ENCODE peak calls at places on chromosomes 3 and 15, in nine cellular contexts. H is PC-9, L is cardiac muscle cell, R is thoracic aorta, G is neural crest cell, S is psoas muscle, D is GM20000, Q is neural progenitor cell, N is mesothelial cell of epicardium. K is an unnamed sample.

GRCh38 chr3:58824285-58824684 is 157.7 kb upstream of the FAM3D start:
- DNase-seq in H (peak), L (peak), R (no peak), G (peak), S (no peak), D (peak), Q (peak), N (peak), K (peak)

GRCh38 chr3:192943384-192943783 is 25.7 kb upstream of the MB21D2 start:
- DNase-seq in H (no peak), L (peak), R (no peak), G (no peak), S (no peak), D (no peak), Q (no peak), N (no peak), K (no peak)

GRCh38 chr3:186180891-186181471 is 72.1 kb upstream of the ETV5 start:
- DNase-seq in H (no peak), L (no peak), R (no peak), G (no peak), S (no peak), D (no peak), Q (no peak), N (no peak), K (no peak)

GRCh38 chr15:72492733-72493132 is 18.6 kb downstream of the ARIH1 start:
- DNase-seq in H (no peak), L (peak), R (no peak), G (no peak), S (no peak), D (no peak), Q (no peak), N (no peak), K (no peak)

GRCh38 chr3:110314512-110315114 is 757.0 kb upstream of the NECTIN3 start:
- DNase-seq in H (peak), L (peak), R (no peak), G (peak), S (no peak), D (peak), Q (peak), N (no peak), K (peak)

GRCh38 chr3:9897408-9898372 is 5.0 kb upstream of the IL17RE start:
- DNase-seq in H (peak), L (peak), R (no peak), G (no peak), S (no peak), D (no peak), Q (no peak), N (no peak), K (no peak)

GRCh38 chr3:185204894-185205293 is 49.0 kb downstream of the EHHADH start:
- DNase-seq in H (no peak), L (no peak), R (no peak), G (no peak), S (no peak), D (no peak), Q (no peak), N (no peak), K (no peak)

GRCh38 chr3:69761896-69762789 is 22.9 kb downstream of the MITF start:
- DNase-seq in H (peak), L (peak), R (no peak), G (no peak), S (no peak), D (no peak), Q (no peak), N (no peak), K (no peak)

GRCh38 chr3:124117486-124117885 is 125.6 kb upstream of the ROPN1 start:
- DNase-seq in H (no peak), L (peak), R (peak), G (no peak), S (no peak), D (no peak), Q (no peak), N (no peak), K (no peak)

GRCh38 chr15:36877294-36877693 is 223.1 kb downstream of the MEIS2 start:
- DNase-seq in H (no peak), L (no peak), R (no peak), G (no peak), S (no peak), D (no peak), Q (peak), N (no peak), K (no peak)

GRCh38 chr15:58392141-58392540 is 39.6 kb upstream of the LIPC start:
- DNase-seq in H (no peak), L (no peak), R (no peak), G (no peak), S (no peak), D (no peak), Q (no peak), N (no peak), K (no peak)

GRCh38 chr3:141383555-141384129 is 15.3 kb downstream of the ZBTB38 start:
- DNase-seq in H (no peak), L (no peak), R (no peak), G (no peak), S (no peak), D (no peak), Q (no peak), N (no peak), K (no peak)

GRCh38 chr3:43181202-43181910 is 75.5 kb upstream of the POMGNT2 start:
- DNase-seq in H (peak), L (no peak), R (no peak), G (no peak), S (no peak), D (peak), Q (no peak), N (no peak), K (peak)

GRCh38 chr15:78024141-78024567 is 53.4 kb downstream of the TBC1D2B start:
- DNase-seq in H (no peak), L (peak), R (no peak), G (no peak), S (peak), D (no peak), Q (no peak), N (no peak), K (no peak)

GRCh38 chr15:23497710-23498111 is 50.7 kb upstream of the GOLGA6L2 start:
- DNase-seq in H (peak), L (peak), R (no peak), G (peak), S (no peak), D (no peak), Q (peak), N (no peak), K (no peak)

GRCh38 chr15:36898522-36899126 is 201.7 kb downstream of the MEIS2 start:
- DNase-seq in H (no peak), L (no peak), R (no peak), G (no peak), S (no peak), D (no peak), Q (peak), N (no peak), K (no peak)

GRCh38 chr3:70597312-70597711 is 284.9 kb upstream of the MDFIC2 start:
- DNase-seq in H (no peak), L (no peak), R (no peak), G (no peak), S (no peak), D (no peak), Q (no peak), N (no peak), K (no peak)

GRCh38 chr3:58622436-58622835 is 44.1 kb downstream of the FAM3D start:
- DNase-seq in H (no peak), L (no peak), R (no peak), G (no peak), S (no peak), D (no peak), Q (no peak), N (no peak), K (no peak)

GRCh38 chr15:68335251-68335650 is 57.7 kb downstream of the FEM1B start:
- DNase-seq in H (peak), L (no peak), R (peak), G (no peak), S (no peak), D (no peak), Q (no peak), N (no peak), K (no peak)

GRCh38 chr15:89356634-89357298 is 22.1 kb upstream of the POLG start:
- DNase-seq in H (peak), L (no peak), R (no peak), G (no peak), S (no peak), D (peak), Q (peak), N (no peak), K (no peak)
- TF ChIP-seq CTCF in H (peak), L (peak), R (no peak), G (peak), S (peak), D (peak), Q (peak), N (no peak), K (peak)

DNA sequence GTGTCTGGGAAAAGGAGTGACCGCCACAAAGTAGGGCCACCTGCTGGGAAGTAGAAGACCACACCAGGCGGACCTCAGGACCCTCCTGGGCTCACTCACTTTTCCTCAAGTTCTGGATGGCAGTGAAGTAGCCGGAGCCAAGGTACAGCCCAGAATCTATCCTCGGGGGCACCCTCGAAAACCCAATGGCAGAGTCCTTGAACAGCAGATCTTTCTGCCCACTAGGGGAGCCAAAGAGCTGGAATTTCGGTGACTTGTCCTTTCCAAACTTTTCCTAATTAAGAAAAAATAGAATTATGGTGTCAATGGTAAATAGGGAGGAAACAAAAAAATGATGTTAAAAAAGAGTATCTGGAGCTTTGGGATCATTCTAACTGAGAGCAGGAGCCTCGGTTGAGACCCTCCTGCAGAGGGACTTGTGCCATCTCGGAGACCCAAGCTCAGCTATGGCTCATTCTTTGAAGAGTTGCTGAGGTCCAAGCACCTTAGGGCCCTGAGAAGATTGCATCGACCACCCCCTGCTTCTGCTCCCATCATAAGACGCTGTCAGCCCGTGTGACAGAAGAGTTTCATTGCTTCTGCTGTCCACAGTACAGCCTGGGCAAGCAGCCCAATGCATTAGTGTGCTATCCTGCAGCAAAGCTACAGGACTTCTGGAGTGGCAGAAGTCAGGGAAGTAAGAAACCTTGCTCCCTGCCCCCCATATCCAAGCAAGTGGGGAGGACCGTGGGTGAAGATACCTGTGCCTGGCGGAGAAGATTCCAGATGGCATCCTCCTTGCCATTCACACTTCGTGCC is 14.8 kb downstream of the LTF start:
- DNase-seq in H (no peak), L (peak), R (no peak), G (no peak), S (no peak), D (no peak), Q (peak), N (no peak), K (no peak)
- TF ChIP-seq CTCF in H (peak), L (peak), R (no peak), G (peak), S (peak), D (peak), Q (peak), N (peak), K (peak)

DNA sequence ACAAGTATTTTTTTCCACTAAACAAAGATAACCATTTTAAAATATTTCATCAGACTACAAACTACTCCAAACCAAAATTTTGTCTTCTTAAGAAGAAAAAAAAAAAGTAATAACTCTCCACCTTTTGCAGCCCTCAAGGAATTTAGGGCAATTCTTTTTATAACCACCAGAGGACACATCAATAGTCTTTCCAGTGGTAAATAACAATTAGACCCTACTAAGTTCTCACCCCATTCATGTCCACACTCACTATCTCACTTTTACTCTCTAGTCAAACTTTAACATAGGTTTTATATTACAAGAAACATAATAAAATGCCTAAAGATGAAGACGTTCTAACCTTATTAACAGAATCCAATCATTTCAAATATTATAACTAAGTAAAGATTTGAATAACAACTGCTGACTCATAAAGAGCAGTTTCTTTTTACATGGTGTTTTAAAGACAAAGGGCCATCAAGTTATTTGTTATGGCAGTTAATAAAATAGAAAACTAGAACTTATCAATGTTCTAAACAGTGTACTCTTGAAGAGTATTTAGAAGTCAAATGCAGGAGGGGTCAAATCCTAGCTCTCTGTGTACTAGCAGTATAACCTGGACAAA is 33.0 kb downstream of the CCDC39 start:
- DNase-seq in H (no peak), L (no peak), R (no peak), G (no peak), S (no peak), D (no peak), Q (no peak), N (no peak), K (no peak)
- TF ChIP-seq CTCF in H (peak), L (peak), R (no peak), G (peak), S (no peak), D (no peak), Q (peak), N (peak), K (no peak)

GRCh38 chr3:133953297-133953696 is 57.6 kb upstream of the RAB6B start:
- DNase-seq in H (no peak), L (no peak), R (no peak), G (no peak), S (no peak), D (no peak), Q (no peak), N (no peak), K (no peak)
- TF ChIP-seq CTCF in H (no peak), L (no peak), R (no peak), G (no peak), S (no peak), D (no peak), Q (no peak), N (no peak), K (no peak)

GRCh38 chr3:26712211-26713026 is 89.8 kb downstream of the LRRC3B start:
- DNase-seq in H (peak), L (peak), R (no peak), G (peak), S (no peak), D (peak), Q (peak), N (no peak), K (peak)
- TF ChIP-seq CTCF in H (peak), L (peak), R (peak), G (peak), S (peak), D (peak), Q (peak), N (peak), K (peak)

GRCh38 chr3:61173685-61174084 is 77.6 kb downstream of the FHIT start:
- DNase-seq in H (no peak), L (no peak), R (no peak), G (no peak), S (no peak), D (no peak), Q (no peak), N (no peak), K (no peak)

GRCh38 chr3:61169621-61170251 is 81.5 kb downstream of the FHIT start:
- DNase-seq in H (no peak), L (no peak), R (no peak), G (no peak), S (no peak), D (no peak), Q (no peak), N (no peak), K (no peak)

GRCh38 chr3:61177450-61177849 is 73.8 kb downstream of the FHIT start:
- DNase-seq in H (no peak), L (no peak), R (no peak), G (no peak), S (no peak), D (no peak), Q (no peak), N (no peak), K (no peak)

GRCh38 chr3:61168286-61168685 is 83.0 kb downstream of the FHIT start:
- DNase-seq in H (no peak), L (no peak), R (no peak), G (no peak), S (no peak), D (no peak), Q (no peak), N (no peak), K (no peak)

DNA sequence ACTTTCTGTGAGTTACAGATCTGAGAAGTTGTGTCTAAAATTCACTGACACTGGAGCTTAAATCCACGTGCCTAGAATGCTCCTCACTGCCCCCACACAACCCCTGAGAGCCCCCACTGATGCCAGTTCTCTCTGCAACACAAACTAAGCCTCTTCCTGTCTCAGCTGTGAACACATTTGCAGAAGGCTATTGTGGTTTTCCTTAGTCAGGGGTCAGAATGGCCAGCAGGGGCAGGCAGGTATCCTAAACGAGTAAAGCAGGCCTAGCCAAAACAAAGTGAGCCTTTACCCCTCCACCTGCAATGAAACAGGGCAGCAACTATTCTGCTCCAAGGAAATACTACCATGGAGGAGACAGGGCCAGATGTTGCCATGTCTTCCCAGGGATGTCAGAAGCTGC is 78.6 kb downstream of the FHIT start:
- DNase-seq in H (peak), L (no peak), R (no peak), G (no peak), S (no peak), D (peak), Q (peak), N (no peak), K (peak)
- TF ChIP-seq CTCF in H (peak), L (no peak), R (no peak), G (peak), S (no peak), D (peak), Q (peak), N (no peak), K (peak)

DNA sequence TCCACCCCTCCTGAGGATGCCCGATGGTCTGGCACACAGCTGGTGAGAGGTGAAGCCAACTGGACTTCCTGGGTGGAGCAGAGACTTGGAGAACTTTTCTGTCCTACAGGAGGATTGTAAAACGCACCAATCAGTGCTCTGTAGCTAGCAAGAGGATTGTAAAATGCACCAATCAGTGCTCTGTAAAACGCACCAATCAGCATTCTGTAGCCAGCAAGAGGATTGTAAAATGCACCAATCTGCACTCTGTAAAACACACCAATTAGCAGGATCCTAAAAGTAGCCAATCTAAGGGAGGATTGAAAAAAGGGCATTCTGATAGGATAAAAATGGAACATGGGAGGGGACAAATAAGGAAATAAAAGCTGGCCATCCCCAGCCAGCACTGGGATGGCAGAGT is 150.2 kb downstream of the CHSY1 start:
- DNase-seq in H (no peak), L (no peak), R (no peak), G (no peak), S (peak), D (no peak), Q (no peak), N (no peak), K (no peak)
- TF ChIP-seq CTCF in H (no peak), L (no peak), R (no peak), G (no peak), S (no peak), D (no peak), Q (no peak), N (no peak), K (no peak)

DNA sequence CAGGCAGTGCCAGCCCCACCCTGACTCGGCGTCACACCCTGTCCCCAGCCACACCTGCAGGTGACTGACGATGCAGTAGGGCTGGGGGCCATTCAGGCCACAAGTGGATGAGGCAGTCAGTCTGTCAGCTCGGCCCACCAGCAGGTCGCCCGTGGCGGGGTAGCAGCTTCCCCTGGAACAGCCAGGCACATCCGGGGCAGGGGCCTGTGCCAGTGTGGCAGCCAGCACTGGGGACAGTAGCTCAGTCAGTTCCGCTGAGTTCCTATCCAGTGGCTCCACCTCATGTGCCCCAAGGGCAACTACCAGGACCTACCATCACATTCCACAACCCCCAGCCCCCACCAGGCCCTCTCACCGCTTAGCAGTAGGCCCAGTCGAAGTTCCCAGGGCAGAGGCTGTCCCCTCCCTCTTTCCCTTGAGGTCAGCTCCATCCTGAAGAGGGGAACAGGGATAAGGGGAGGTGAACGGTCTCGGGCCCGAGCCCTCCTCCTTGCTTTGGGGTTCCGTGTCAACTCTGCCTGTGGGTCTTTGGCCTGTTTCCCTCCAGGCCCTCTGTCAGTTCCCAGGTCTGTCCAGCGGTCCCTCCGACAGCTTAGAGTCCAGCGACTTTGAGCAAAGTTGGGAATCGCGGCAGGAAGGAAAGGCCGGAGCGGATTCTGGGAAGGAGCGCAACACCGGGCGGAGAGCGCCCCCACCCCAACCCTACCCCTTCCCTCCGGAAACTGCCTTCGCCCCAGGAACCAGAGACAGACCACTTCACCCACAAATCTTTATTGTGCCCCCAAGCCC is at the start of gene LAMB2:
- DNase-seq in H (peak), L (peak), R (no peak), G (peak), S (peak), D (no peak), Q (peak), N (peak), K (no peak)
- TF ChIP-seq CTCF in H (no peak), L (peak), R (no peak), G (peak), S (no peak), D (no peak), Q (peak), N (no peak), K (no peak)